ENCODE peak calls at places on chromosomes 6 and 20, in five cellular contexts. W, M, Q, O and E are unnamed samples.

GRCh38 chr20:1932971-1933370 is 37.8 kb downstream of the SIRPA start:
- DNase-seq in W (no peak), Q (no peak), M (no peak), O (no peak), E (no peak)

GRCh38 chr6:41157323-41157722 is 3.2 kb upstream of the TREML1 start:
- DNase-seq in Q (no peak), W (no peak), O (no peak), M (no peak), E (no peak)

GRCh38 chr20:36304786-36305495 is 1.2 kb upstream of the DLGAP4 start:
- DNase-seq in Q (no peak), M (no peak), W (no peak), O (no peak), E (no peak)

GRCh38 chr20:35271904-35272303 is 6.0 kb downstream of the MMP24OS start:
- DNase-seq in Q (no peak), M (peak), O (no peak), W (no peak), E (no peak)

GRCh38 chr6:21836292-21836691 is 242.7 kb downstream of the SOX4 start:
- DNase-seq in O (no peak), M (no peak), Q (no peak), W (no peak), E (no peak)

GRCh38 chr6:143741480-143741879 is 63.7 kb downstream of the PHACTR2 start:
- DNase-seq in O (no peak), M (no peak), W (no peak), Q (no peak), E (no peak)

GRCh38 chr6:53795702-53796450 is 1.1 kb downstream of the LRRC1 start:
- DNase-seq in Q (peak), W (no peak), M (peak), O (no peak), E (peak)

GRCh38 chr20:17845701-17846475 is 122.7 kb downstream of the SNX5 start:
- DNase-seq in O (no peak), Q (no peak), M (peak), W (no peak), E (no peak)

GRCh38 chr6:33161354-33162320 is 30.6 kb downstream of the COL11A2 start:
- DNase-seq in O (peak), M (peak), W (no peak), Q (peak), E (peak)

GRCh38 chr20:51610761-51611624 is 68.5 kb upstream of the NFATC2 start:
- DNase-seq in W (no peak), O (no peak), Q (no peak), M (no peak), E (no peak)

GRCh38 chr6:138509371-138509770 is 10.1 kb upstream of the NHSL1 start:
- DNase-seq in W (no peak), M (no peak), O (peak), Q (peak), E (peak)

GRCh38 chr6:15507221-15507620 is 155.6 kb downstream of the DTNBP1 start:
- DNase-seq in Q (no peak), M (no peak), O (no peak), W (no peak), E (no peak)

GRCh38 chr6:53651149-53651763 is 14.3 kb downstream of the KLHL31 start:
- DNase-seq in M (peak), W (peak), Q (peak), O (peak), E (peak)

GRCh38 chr6:116327803-116328527 is 42.8 kb upstream of the DSE start:
- DNase-seq in M (no peak), O (no peak), Q (no peak), W (no peak), E (no peak)

GRCh38 chr6:128807577-128807976 is 75.4 kb upstream of the LAMA2 start:
- DNase-seq in W (peak), O (no peak), M (peak), Q (peak), E (no peak)

GRCh38 chr6:41939091-41939847 is 2.3 kb downstream of the CCND3 start:
- DNase-seq in M (peak), O (no peak), Q (no peak), W (no peak), E (peak)

GRCh38 chr6:37175332-37176267 is 5.6 kb downstream of the PIM1 start:
- DNase-seq in M (no peak), Q (no peak), O (peak), W (no peak), E (no peak)

GRCh38 chr20:59818911-59819310 is 114.5 kb downstream of the SYCP2 start:
- DNase-seq in M (no peak), Q (no peak), O (no peak), W (no peak), E (no peak)